ENCODE peak calls at places on chromosomes 7 and 10, in nine cellular contexts. K is stomach, J is sigmoid colon, M is BJ, U is OCI-LY7, R is fibroblast of the aortic adventitia, T is HepG2, L is hepatocyte, E is fibroblast of villous mesenchyme. F is an unnamed sample.

GRCh38 chr10:113704637-113705343 is 25.1 kb downstream of the CASP7 start:
- DNase-seq in E (peak), U (peak), K (no peak), J (no peak), R (peak), L (peak), T (peak), M (no peak), F (peak)

GRCh38 chr10:98172073-98172472 is 37.6 kb downstream of the R3HCC1L start:
- DNase-seq in E (no peak), M (no peak), J (peak), K (no peak), U (no peak), R (peak), L (no peak), T (no peak), F (peak)

GRCh38 chr10:128712661-128713060 is 586.4 kb upstream of the MKI67 start:
- DNase-seq in T (no peak), K (no peak), E (no peak), U (no peak), R (no peak), J (no peak), M (no peak), L (no peak), F (no peak)

GRCh38 chr10:43389867-43390266 is 18.4 kb downstream of the FXYD4 start:
- DNase-seq in J (peak), K (no peak), L (no peak), U (no peak), R (no peak), T (no peak), M (no peak), E (peak), F (no peak)

GRCh38 chr7:45153238-45153637 is 4.4 kb upstream of the RAMP3 start:
- DNase-seq in E (no peak), U (peak), K (no peak), J (peak), R (no peak), M (no peak), T (no peak), L (no peak), F (no peak)

GRCh38 chr7:1275685-1276424 is 43.2 kb downstream of the UNCX start:
- DNase-seq in U (no peak), R (no peak), K (no peak), L (no peak), J (no peak), E (no peak), M (no peak), T (no peak), F (no peak)

GRCh38 chr7:41886906-41887311 is 184.0 kb upstream of the INHBA start:
- DNase-seq in T (no peak), L (peak), K (peak), E (peak), J (peak), M (peak), R (peak), U (no peak), F (peak)

GRCh38 chr7:149854611-149855367 is 16.6 kb downstream of the ZNF862 start:
- DNase-seq in T (peak), L (peak), J (peak), U (peak), R (peak), M (no peak), E (peak), K (peak), F (peak)

GRCh38 chr7:7732566-7733290 is 14.3 kb upstream of the RPA3 start:
- DNase-seq in L (no peak), R (peak), K (no peak), J (no peak), M (peak), E (peak), U (no peak), T (peak), F (peak)

GRCh38 chr10:104937528-104937927 is 296.4 kb downstream of the SORCS3 start:
- DNase-seq in M (peak), J (no peak), L (no peak), E (peak), T (peak), K (no peak), R (peak), U (no peak), F (peak)

GRCh38 chr7:142391191-142391992 is 133.5 kb upstream of the PRSS58 start:
- DNase-seq in K (no peak), E (peak), U (no peak), L (peak), M (no peak), J (no peak), R (peak), T (no peak), F (no peak)

DNA sequence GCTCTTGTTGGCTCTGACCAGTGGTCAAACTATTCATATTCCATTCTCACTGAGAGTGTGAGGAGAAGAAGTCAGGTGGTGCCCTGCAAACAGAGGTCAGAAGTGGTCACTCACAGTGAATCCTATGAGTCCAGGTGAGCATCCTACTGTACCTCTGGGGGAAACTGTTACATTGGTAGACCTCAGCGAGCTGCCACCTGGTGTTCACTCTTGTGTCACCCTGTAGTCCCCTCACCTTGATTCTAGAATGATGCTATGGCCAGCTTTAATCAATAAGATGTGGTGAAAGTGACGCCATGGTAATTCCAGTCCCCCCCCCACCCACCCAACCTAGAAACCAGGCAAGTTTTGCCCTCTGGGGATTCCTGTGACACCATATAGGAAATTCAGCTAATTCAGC is 1.2 kb upstream of the AMPH start:
- DNase-seq in U (no peak), R (no peak), K (no peak), T (no peak), M (no peak), L (no peak), J (no peak), E (no peak), F (no peak)
- TF ChIP-seq CTCF in U (no peak), R (no peak), K (no peak), T (no peak), M (no peak), L (no peak), J (no peak), E (no peak), F (peak)

GRCh38 chr10:66931949-66932343 is 6.1 kb downstream of the LRRTM3 start:
- DNase-seq in R (no peak), M (no peak), E (no peak), K (no peak), U (no peak), L (no peak), T (no peak), J (no peak), F (no peak)
- H3K4me3 ChIP-seq in R (no peak), M (no peak), E (no peak), K (no peak), U (no peak), L (no peak), T (no peak), J (no peak), F (no peak)

DNA sequence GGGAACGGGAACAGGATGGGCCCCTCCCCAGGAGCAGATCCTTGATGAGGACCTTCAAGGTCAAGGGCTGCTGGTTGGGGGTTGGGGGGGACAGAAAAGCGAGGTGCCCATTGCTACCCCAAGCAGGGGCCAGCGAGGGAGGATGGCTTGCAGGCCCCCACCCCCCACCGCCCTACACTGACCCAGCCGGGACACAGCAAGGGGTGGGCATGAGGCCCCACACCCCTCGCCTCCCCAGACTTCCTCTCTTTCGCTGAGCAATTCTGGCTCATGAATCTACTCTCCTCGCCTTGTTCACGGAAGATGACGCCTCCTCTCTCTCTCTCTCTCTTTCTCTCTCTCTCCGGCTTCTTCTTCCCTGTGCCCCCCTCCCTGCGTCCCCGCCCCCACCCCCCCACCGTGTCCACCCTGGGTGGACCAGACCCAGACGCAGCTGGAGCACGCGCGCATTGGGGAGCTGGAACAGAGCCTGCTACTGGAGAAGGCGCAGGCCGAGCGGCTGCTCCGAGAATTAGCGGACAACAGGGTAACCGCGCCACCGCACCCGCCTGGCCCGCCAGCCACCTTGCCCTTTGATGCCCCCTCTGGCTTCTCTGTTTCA is 81.1 kb upstream of the GTF2IRD1 start:
- DNase-seq in U (no peak), M (no peak), R (peak), K (no peak), J (peak), E (peak), L (peak), T (no peak), F (peak)
- TF ChIP-seq CTCF in U (no peak), M (no peak), R (no peak), K (no peak), J (no peak), E (no peak), L (no peak), T (no peak), F (no peak)

GRCh38 chr7:116445447-116445846 is 54.1 kb upstream of the CAV2 start:
- DNase-seq in R (no peak), L (no peak), K (no peak), E (no peak), T (no peak), U (no peak), J (no peak), M (no peak), F (no peak)
- H3K4me3 ChIP-seq in R (no peak), L (no peak), K (no peak), E (no peak), T (no peak), U (no peak), J (no peak), M (no peak), F (no peak)

DNA sequence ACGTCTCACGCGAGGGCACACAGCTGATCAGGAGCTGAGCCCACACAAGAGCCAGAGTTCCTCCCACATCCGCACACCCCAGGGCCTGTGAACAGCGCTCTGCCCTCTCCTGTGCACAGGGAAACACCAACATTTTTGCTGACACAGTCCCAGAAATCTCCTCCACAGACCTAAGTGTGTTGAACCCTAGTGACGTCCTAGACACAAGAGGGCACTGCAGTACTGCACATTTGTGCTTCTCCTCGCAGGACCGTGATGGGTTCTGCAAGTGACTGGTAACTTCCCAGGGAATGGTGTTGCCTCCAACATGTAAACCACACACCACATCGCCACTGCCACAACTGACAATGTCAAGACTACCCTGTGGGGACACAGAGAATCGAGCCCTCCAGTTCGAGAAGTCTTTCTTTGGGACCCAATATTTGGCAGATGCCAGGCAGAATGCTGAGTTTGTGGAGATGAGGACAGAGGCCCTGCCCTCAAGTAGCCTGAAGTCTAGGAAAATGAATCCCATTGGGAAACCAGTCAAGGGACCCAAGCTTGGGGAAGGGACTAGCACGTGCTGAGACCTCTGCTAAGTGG is 170.3 kb downstream of the PAXIP1 start:
- DNase-seq in K (peak), E (peak), U (peak), M (no peak), R (no peak), J (no peak), L (peak), T (peak), F (no peak)
- TF ChIP-seq CTCF in K (no peak), E (peak), U (peak), M (no peak), R (no peak), J (no peak), L (peak), T (peak), F (no peak)

GRCh38 chr10:110919349-110919931 is at the start of gene SHOC2:
- DNase-seq in J (peak), T (no peak), R (no peak), L (peak), E (no peak), K (peak), M (no peak), U (peak), F (no peak)
- H3K4me3 ChIP-seq in J (peak), T (peak), R (peak), L (peak), E (peak), K (peak), M (peak), U (peak), F (peak)

GRCh38 chr10:48804740-48805182 is 120.1 kb downstream of the WDFY4 start:
- DNase-seq in E (no peak), L (peak), K (no peak), T (peak), J (no peak), M (no peak), R (no peak), U (no peak), F (no peak)

GRCh38 chr10:48801026-48801425 is 116.4 kb downstream of the WDFY4 start:
- DNase-seq in E (peak), L (no peak), J (no peak), R (peak), T (no peak), K (no peak), U (no peak), M (peak), F (no peak)

GRCh38 chr10:48800283-48800675 is 115.6 kb downstream of the WDFY4 start:
- DNase-seq in L (no peak), R (no peak), U (peak), E (no peak), K (no peak), T (no peak), M (no peak), J (no peak), F (no peak)

GRCh38 chr10:48803831-48804584 is 119.3 kb downstream of the WDFY4 start:
- DNase-seq in K (no peak), L (no peak), J (no peak), R (no peak), M (no peak), E (no peak), U (no peak), T (no peak), F (no peak)

DNA sequence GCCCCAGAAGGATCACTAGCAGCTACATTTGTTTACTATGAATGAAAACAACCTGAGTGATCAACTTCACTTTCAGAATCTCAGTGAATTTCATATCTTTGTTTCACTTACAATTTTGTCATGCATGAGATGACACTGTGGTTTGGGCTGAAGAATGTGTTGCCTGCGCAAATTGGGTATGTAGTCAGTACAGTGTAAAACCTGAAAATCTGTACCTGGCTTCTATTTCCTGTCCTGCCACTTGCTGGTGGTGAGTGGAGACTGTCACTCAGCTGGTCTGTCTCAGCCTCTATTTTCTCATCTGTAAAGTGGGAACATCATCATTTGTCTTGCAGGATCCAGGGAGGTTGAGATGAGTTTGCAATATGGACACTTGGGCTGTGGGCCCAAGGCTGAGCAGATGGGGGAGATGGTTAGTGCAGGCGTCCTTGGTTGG is 118.0 kb downstream of the WDFY4 start:
- DNase-seq in M (no peak), J (no peak), L (no peak), K (no peak), U (peak), E (no peak), R (no peak), T (no peak), F (no peak)
- TF ChIP-seq CTCF in M (no peak), J (no peak), L (no peak), K (no peak), U (no peak), E (no peak), R (no peak), T (no peak), F (no peak)

DNA sequence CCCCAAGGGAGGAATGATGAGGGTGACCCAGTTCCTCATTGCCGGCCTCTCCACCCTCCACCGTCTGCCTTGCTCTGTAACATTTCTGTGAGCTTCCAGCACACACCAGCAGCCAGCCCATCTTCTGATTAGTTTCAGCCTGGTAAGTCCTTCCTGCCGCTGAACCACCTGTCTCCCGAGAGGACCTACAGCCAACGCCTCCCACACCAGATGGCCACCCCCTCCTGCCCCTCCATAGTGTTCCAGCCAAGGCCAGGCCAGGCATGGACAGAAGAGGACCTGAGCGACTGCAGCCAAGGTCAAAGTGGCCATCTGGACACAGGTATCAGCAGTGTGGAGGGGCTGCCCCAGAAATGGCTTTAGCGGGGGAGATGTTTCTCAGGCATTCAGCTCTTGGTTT is 170.7 kb upstream of the CTBP2 start:
- DNase-seq in E (no peak), J (no peak), L (no peak), M (no peak), K (no peak), U (no peak), T (no peak), R (no peak), F (no peak)
- H3K4me3 ChIP-seq in E (no peak), J (no peak), L (no peak), M (no peak), K (no peak), U (no peak), T (no peak), R (no peak), F (no peak)

GRCh38 chr7:71708710-71709109 is 576.8 kb downstream of the GALNT17 start:
- DNase-seq in E (no peak), U (no peak), R (no peak), J (no peak), M (no peak), L (no peak), K (no peak), T (no peak), F (no peak)
- TF ChIP-seq CTCF in E (no peak), U (no peak), R (no peak), J (no peak), M (no peak), L (no peak), K (no peak), T (no peak), F (no peak)

GRCh38 chr10:68954904-68955303 is 1.1 kb upstream of the DDX21 start:
- DNase-seq in K (no peak), T (no peak), L (no peak), R (no peak), M (no peak), E (no peak), J (no peak), U (peak), F (no peak)
- H3K4me3 ChIP-seq in K (no peak), T (peak), L (no peak), R (no peak), M (no peak), E (no peak), J (peak), U (peak), F (peak)